ENCODE peak calls at places on chromosome 7, in four cellular contexts. F is A549, B is brain microvascular endothelial cell, H is mucosa of descending colon. G is an unnamed sample.

GRCh38 chr7:103981003-103981423 is 8.4 kb downstream of the RELN start:
- DNase-seq in B (no peak), H (no peak), F (no peak), G (no peak)

GRCh38 chr7:13851756-13852155 is 137.7 kb downstream of the ETV1 start:
- DNase-seq in F (no peak), H (no peak), B (peak), G (peak)

GRCh38 chr7:78011642-78012041 is 213.1 kb downstream of the PHTF2 start:
- DNase-seq in F (no peak), H (no peak), B (no peak), G (no peak)

GRCh38 chr7:12805518-12805928 is 118.1 kb downstream of the ARL4A start:
- DNase-seq in F (no peak), B (no peak), H (no peak), G (no peak)

GRCh38 chr7:7548407-7548806 is 12.7 kb upstream of the COL28A1 start:
- DNase-seq in F (no peak), B (no peak), H (no peak), G (no peak)

GRCh38 chr7:137978464-137979237 is 23.2 kb downstream of the CREB3L2 start:
- DNase-seq in H (peak), B (peak), F (peak), G (peak)

GRCh38 chr7:158394936-158395335 is 192.7 kb downstream of the PTPRN2 start:
- DNase-seq in H (peak), F (peak), B (no peak), G (no peak)

GRCh38 chr7:155395176-155395797 is 62.6 kb upstream of the EN2 start:
- DNase-seq in B (no peak), H (no peak), F (no peak), G (no peak)

GRCh38 chr7:71613316-71613715 is 481.4 kb downstream of the GALNT17 start:
- DNase-seq in B (peak), H (no peak), F (no peak), G (peak)

GRCh38 chr7:123725586-123726171 is 23.1 kb downstream of the WASL start:
- DNase-seq in H (no peak), F (no peak), B (no peak), G (no peak)

GRCh38 chr7:961546-962400 is 7.3 kb upstream of the ADAP1 start:
- DNase-seq in F (no peak), B (no peak), H (no peak), G (no peak)

GRCh38 chr7:85001493-85002345 is 185.1 kb downstream of the SEMA3D start:
- DNase-seq in H (no peak), F (no peak), B (no peak), G (no peak)

GRCh38 chr7:16084370-16084769 is 337.0 kb downstream of the CRPPA start:
- DNase-seq in B (no peak), F (no peak), H (peak), G (peak)

GRCh38 chr7:4603843-4604231 is 78.3 kb upstream of the FOXK1 start:
- DNase-seq in F (no peak), B (no peak), H (no peak), G (no peak)

GRCh38 chr7:4607321-4607729 is 74.8 kb upstream of the FOXK1 start:
- DNase-seq in H (no peak), F (no peak), B (no peak), G (no peak)

GRCh38 chr7:4602905-4603842 is 78.9 kb upstream of the FOXK1 start:
- DNase-seq in H (no peak), B (no peak), F (no peak), G (no peak)

GRCh38 chr7:4606776-4607175 is 75.3 kb upstream of the FOXK1 start:
- DNase-seq in B (no peak), H (no peak), F (no peak), G (no peak)

DNA sequence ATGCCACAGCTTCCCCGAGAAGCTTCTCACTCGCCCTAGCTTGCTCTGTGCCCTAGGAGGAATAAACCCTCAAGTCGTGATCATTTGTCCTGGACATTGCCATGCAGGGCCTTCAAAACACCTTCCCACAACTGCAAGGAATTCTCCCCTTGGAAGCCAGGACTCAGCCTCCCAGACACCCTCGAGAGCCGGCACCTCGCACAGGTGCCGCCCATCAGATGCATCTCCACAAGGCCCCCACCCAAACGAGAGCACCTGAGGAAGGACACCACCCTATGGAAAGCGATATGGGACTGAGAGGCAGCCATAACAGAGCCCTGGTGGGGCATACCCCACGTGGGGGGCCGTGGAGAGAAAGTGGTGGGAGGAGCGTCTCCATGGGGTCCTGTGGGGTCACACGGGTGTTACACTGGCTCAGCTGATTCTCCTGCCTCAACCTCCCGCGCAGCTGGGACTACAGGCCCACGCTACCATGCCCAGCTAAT is 77.6 kb upstream of the FOXK1 start:
- DNase-seq in H (no peak), B (no peak), F (no peak), G (no peak)
- TF ChIP-seq CTCF in H (no peak), B (no peak), F (no peak), G (no peak)

GRCh38 chr7:22565315-22565811 is 65.4 kb upstream of the STEAP1B start:
- DNase-seq in B (peak), H (no peak), F (no peak), G (peak)
- H3K4me3 ChIP-seq in B (no peak), H (no peak), F (no peak), G (no peak)

GRCh38 chr7:116525298-116525912 is 569 bp downstream of the CAV1 start:
- DNase-seq in F (peak), B (no peak), H (peak), G (no peak)
- TF ChIP-seq CTCF in F (no peak), B (peak), H (no peak), G (no peak)

DNA sequence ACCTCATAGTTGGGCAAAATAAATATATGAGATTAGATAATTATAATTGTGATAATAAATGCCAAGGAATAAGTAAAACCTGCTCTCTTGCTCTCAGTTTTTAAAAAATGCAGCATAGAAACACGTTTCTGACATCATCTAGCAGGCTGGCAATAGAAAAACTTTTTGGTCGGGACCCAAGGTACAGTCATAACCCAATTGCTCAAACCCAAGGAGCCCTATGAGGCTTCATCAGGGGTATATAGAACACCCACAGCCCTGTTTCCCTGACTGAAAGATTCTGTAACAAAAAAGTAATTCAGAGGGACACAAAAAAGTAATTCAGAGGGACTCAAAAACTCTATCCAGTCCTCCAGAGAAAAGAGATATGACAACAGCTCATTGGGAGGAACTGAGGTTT is 3.8 kb downstream of the PDE1C start:
- DNase-seq in F (no peak), B (no peak), H (no peak), G (no peak)
- H3K4me3 ChIP-seq in F (no peak), B (no peak), H (no peak), G (no peak)

DNA sequence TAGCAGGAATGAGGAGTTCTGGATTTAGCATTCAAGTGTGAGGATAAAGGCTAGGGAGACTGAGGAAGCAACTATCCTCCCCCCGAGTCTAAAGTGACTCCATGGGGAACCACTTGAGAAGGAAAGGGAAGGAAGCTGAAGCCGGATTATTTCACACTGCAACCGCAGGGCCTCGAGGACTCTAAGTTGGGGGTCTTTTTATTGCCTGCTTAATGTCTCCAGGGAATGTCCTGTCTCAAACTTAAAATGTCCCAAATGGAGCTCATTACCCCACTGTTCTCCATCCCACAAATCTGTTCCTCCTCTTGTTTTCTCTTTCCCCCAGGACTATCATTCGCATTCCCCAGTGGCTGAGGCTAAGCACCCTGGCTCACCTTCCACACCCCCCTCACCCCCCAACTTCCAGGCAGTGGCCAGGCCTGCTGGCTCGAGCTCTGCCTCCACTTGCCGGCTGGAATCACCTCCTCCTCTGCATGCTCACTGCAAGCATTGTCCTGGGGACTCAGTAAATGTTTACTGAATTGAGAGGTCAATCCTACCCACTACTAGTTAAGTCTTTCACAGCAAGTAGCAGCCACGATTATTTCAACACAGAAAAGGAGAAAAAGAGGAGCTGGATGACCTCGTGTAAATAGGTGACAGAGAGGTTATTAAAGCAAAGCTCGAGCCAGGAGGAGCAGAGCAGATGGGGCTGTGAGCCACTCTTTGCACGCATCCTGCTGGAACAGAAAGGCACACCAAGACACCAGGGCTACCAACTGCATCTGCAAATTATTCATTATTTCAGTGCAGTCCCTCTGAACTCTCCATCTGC is 32.3 kb downstream of the HIPK2 start:
- DNase-seq in F (no peak), B (peak), H (no peak), G (peak)
- TF ChIP-seq CTCF in F (no peak), B (no peak), H (no peak), G (no peak)

GRCh38 chr7:108003591-108003935 is 602 bp upstream of the LAMB1 start:
- DNase-seq in H (no peak), B (no peak), F (no peak), G (no peak)
- H3K4me3 ChIP-seq in H (peak), B (peak), F (peak), G (peak)

GRCh38 chr7:141695803-141696289 is 6.1 kb downstream of the DENND11 start:
- DNase-seq in F (peak), H (peak), B (no peak), G (no peak)
- TF ChIP-seq CTCF in F (no peak), H (no peak), B (no peak), G (no peak)

GRCh38 chr7:94481246-94481645 is 28.4 kb upstream of the CASD1 start:
- DNase-seq in B (no peak), H (no peak), F (no peak), G (no peak)
- H3K4me3 ChIP-seq in B (no peak), H (no peak), F (no peak), G (no peak)